ENCODE peak calls at places on chromosomes 7 and 10, in six cellular contexts. One of them, this sample, is unnamed.

GRCh38 chr7:156751319-156751718 is 110.7 kb downstream of the RNF32 start:
- DNase-seq in heart right ventricle: no peak
- DNase-seq in PC-3: peak; percentile 85
- DNase-seq in brain microvascular endothelial cell: peak; percentile 84
- DNase-seq in psoas muscle: no peak
- DNase-seq in stomach: no peak
- DNase-seq in this sample: no peak

GRCh38 chr7:105369944-105370343 is 18.8 kb downstream of the SRPK2 start:
- DNase-seq in PC-3: no peak
- DNase-seq in brain microvascular endothelial cell: no peak
- DNase-seq in heart right ventricle: no peak
- DNase-seq in psoas muscle: no peak
- DNase-seq in stomach: no peak
- DNase-seq in this sample: no peak

GRCh38 chr10:132363921-132364593 is 32.1 kb downstream of the LRRC27 start:
- DNase-seq in psoas muscle: no peak
- DNase-seq in stomach: no peak
- DNase-seq in brain microvascular endothelial cell: no peak
- DNase-seq in heart right ventricle: no peak
- DNase-seq in PC-3: peak; percentile 28
- DNase-seq in this sample: peak; percentile 22

GRCh38 chr10:17833656-17834055 is 24.5 kb downstream of the MRC1 start:
- DNase-seq in psoas muscle: no peak
- DNase-seq in heart right ventricle: no peak
- DNase-seq in PC-3: no peak
- DNase-seq in brain microvascular endothelial cell: no peak
- DNase-seq in stomach: no peak
- DNase-seq in this sample: no peak

GRCh38 chr10:33945051-33945450 is 610.6 kb upstream of the NRP1 start:
- DNase-seq in PC-3: peak; percentile 82
- DNase-seq in heart right ventricle: no peak
- DNase-seq in brain microvascular endothelial cell: no peak
- DNase-seq in stomach: no peak
- DNase-seq in psoas muscle: no peak
- DNase-seq in this sample: no peak

GRCh38 chr10:132023092-132023811 is 41.5 kb upstream of the BNIP3 start:
- DNase-seq in brain microvascular endothelial cell: peak; percentile 56
- DNase-seq in stomach: peak; percentile 85
- DNase-seq in heart right ventricle: peak; percentile 89
- DNase-seq in PC-3: peak; percentile 77
- DNase-seq in psoas muscle: peak; percentile 84
- DNase-seq in this sample: peak; percentile 88

GRCh38 chr7:29807179-29807841 is 1.0 kb downstream of the WIPF3 start:
- DNase-seq in heart right ventricle: peak; percentile 64
- DNase-seq in brain microvascular endothelial cell: no peak
- DNase-seq in PC-3: peak; percentile 42
- DNase-seq in psoas muscle: peak; percentile 53
- DNase-seq in stomach: peak; percentile 69
- DNase-seq in this sample: peak; percentile 55

GRCh38 chr7:91156326-91156725 is 107.9 kb upstream of the FZD1 start:
- DNase-seq in psoas muscle: no peak
- DNase-seq in brain microvascular endothelial cell: no peak
- DNase-seq in stomach: no peak
- DNase-seq in PC-3: no peak
- DNase-seq in heart right ventricle: no peak
- DNase-seq in this sample: no peak

GRCh38 chr7:107976620-107977019 is 26.3 kb downstream of the LAMB1 start:
- DNase-seq in heart right ventricle: no peak
- DNase-seq in PC-3: no peak
- DNase-seq in psoas muscle: no peak
- DNase-seq in stomach: no peak
- DNase-seq in brain microvascular endothelial cell: no peak
- DNase-seq in this sample: no peak

GRCh38 chr7:107972986-107973385 is 30.0 kb downstream of the LAMB1 start:
- DNase-seq in stomach: no peak
- DNase-seq in heart right ventricle: no peak
- DNase-seq in psoas muscle: no peak
- DNase-seq in PC-3: no peak
- DNase-seq in brain microvascular endothelial cell: no peak
- DNase-seq in this sample: no peak

GRCh38 chr7:107973861-107974260 is 29.1 kb downstream of the LAMB1 start:
- DNase-seq in heart right ventricle: no peak
- DNase-seq in PC-3: no peak
- DNase-seq in stomach: no peak
- DNase-seq in brain microvascular endothelial cell: no peak
- DNase-seq in psoas muscle: no peak
- DNase-seq in this sample: no peak

GRCh38 chr7:107978815-107979408 is 24.0 kb downstream of the LAMB1 start:
- DNase-seq in PC-3: no peak
- DNase-seq in psoas muscle: no peak
- DNase-seq in heart right ventricle: no peak
- DNase-seq in stomach: no peak
- DNase-seq in brain microvascular endothelial cell: no peak
- DNase-seq in this sample: no peak

DNA sequence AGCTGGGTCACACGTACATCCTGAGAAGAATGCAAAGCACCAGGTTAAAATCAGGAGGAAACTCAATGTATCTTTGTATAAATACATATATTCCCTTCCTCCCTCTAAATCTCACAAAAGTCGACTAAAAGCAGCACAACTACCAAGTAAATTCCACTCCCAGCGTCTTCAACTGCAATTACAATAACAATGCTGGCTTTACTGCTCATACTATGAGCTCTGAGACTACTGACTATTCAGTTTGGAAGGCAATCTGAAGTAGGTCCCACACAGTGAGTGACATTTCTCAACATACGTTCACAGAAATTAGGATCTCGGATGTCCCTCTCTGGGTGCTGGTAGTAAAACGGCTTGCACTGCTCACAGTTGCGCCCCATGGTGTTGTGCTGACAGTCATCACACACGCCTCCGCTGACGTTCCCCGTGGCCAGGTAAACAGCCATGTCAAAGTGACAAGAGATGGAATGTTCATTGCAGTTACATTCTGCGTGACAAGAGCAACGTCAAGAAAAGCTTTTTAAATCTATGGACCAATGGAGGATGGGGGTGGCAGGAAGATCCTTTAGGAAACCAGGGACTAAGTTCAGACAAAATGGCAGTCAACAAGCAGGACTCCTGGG is 27.5 kb downstream of the LAMB1 start:
- DNase-seq in stomach: no peak
- DNase-seq in PC-3: no peak
- DNase-seq in brain microvascular endothelial cell: no peak
- DNase-seq in psoas muscle: no peak
- DNase-seq in heart right ventricle: no peak
- DNase-seq in this sample: no peak
- H3K36me3 ChIP-seq in stomach: peaks cover 4% of the 10 kb centered on the region
- H3K36me3 ChIP-seq in PC-3: peaks cover 68% of the 10 kb centered on the region
- H3K36me3 ChIP-seq in brain microvascular endothelial cell: peaks cover 90% of the 10 kb centered on the region
- H3K36me3 ChIP-seq in psoas muscle: no peaks in the 10 kb centered on the region
- H3K36me3 ChIP-seq in heart right ventricle: peaks cover 85% of the 10 kb centered on the region
- H3K36me3 ChIP-seq in this sample: no peaks in the 10 kb centered on the region

GRCh38 chr7:326845-327304 is 36.9 kb downstream of the FOXL3 start:
- DNase-seq in PC-3: no peak
- DNase-seq in stomach: peak; percentile 78
- DNase-seq in brain microvascular endothelial cell: peak; percentile 24
- DNase-seq in psoas muscle: no peak
- DNase-seq in heart right ventricle: no peak
- DNase-seq in this sample: peak; percentile 84

GRCh38 chr7:326273-326672 is 36.3 kb downstream of the FOXL3 start:
- DNase-seq in brain microvascular endothelial cell: no peak
- DNase-seq in heart right ventricle: no peak
- DNase-seq in PC-3: no peak
- DNase-seq in stomach: no peak
- DNase-seq in psoas muscle: no peak
- DNase-seq in this sample: no peak

GRCh38 chr7:327305-327931 is 37.4 kb downstream of the FOXL3 start:
- DNase-seq in psoas muscle: no peak
- DNase-seq in heart right ventricle: no peak
- DNase-seq in stomach: no peak
- DNase-seq in brain microvascular endothelial cell: no peak
- DNase-seq in PC-3: no peak
- DNase-seq in this sample: peak; percentile 85

GRCh38 chr7:325051-325798 is 35.3 kb downstream of the FOXL3 start:
- DNase-seq in stomach: no peak
- DNase-seq in PC-3: no peak
- DNase-seq in heart right ventricle: no peak
- DNase-seq in brain microvascular endothelial cell: no peak
- DNase-seq in psoas muscle: no peak
- DNase-seq in this sample: peak; percentile 71

DNA sequence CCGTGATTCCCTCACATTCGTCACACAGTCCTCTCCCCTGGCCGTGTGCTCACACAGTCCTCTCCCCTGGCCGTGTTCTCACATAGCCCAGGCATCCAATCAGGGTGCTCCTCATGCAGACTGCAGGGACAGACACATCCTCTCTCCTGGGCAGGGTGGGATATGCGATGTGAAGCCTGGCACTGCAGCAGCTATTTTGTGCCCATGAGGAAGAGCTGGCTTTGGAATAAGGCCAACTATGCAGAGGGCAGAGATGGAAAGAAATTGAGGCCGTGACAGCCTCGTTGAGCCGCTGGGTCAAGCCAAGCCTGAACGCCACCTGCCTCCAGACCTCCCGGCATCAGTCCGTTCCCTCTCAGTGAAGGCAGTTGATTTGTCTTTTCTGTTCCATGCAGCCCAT is 35.8 kb downstream of the FOXL3 start:
- DNase-seq in stomach: no peak
- DNase-seq in brain microvascular endothelial cell: no peak
- DNase-seq in heart right ventricle: no peak
- DNase-seq in PC-3: no peak
- DNase-seq in psoas muscle: no peak
- DNase-seq in this sample: no peak
- H3K27ac ChIP-seq in stomach: no peak overlapping the region
- H3K27ac ChIP-seq in brain microvascular endothelial cell: no peak overlapping the region
- H3K27ac ChIP-seq in heart right ventricle: no peak overlapping the region
- H3K27ac ChIP-seq in PC-3: no peak overlapping the region
- H3K27ac ChIP-seq in psoas muscle: no peak overlapping the region
- H3K27ac ChIP-seq in this sample: no peak overlapping the region

GRCh38 chr7:9657257-9657656 is 1223.8 kb downstream of the NXPH1 start:
- DNase-seq in brain microvascular endothelial cell: no peak
- DNase-seq in psoas muscle: no peak
- DNase-seq in heart right ventricle: no peak
- DNase-seq in stomach: no peak
- DNase-seq in PC-3: peak; percentile 24
- DNase-seq in this sample: no peak
- TF ChIP-seq CTCF in brain microvascular endothelial cell: peak; percentile 34
- TF ChIP-seq CTCF in psoas muscle: no peak
- TF ChIP-seq CTCF in heart right ventricle: no peak
- TF ChIP-seq CTCF in stomach: no peak
- TF ChIP-seq CTCF in PC-3: peak; percentile 40
- TF ChIP-seq CTCF in this sample: no peak

GRCh38 chr10:990808-991207 is 2.6 kb downstream of the GTPBP4 start:
- DNase-seq in heart right ventricle: no peak
- DNase-seq in stomach: no peak
- DNase-seq in brain microvascular endothelial cell: no peak
- DNase-seq in PC-3: no peak
- DNase-seq in psoas muscle: no peak
- DNase-seq in this sample: no peak
- H3K36me3 ChIP-seq in heart right ventricle: peaks cover 34% of the 10 kb centered on the region
- H3K36me3 ChIP-seq in stomach: peaks cover 11% of the 10 kb centered on the region
- H3K36me3 ChIP-seq in brain microvascular endothelial cell: peaks cover 34% of the 10 kb centered on the region
- H3K36me3 ChIP-seq in PC-3: peaks cover 18% of the 10 kb centered on the region
- H3K36me3 ChIP-seq in psoas muscle: peaks cover 2% of the 10 kb centered on the region
- H3K36me3 ChIP-seq in this sample: peaks cover 14% of the 10 kb centered on the region

GRCh38 chr10:78982726-78983125 is 86.0 kb upstream of the ZMIZ1 start:
- DNase-seq in stomach: no peak
- DNase-seq in PC-3: no peak
- DNase-seq in heart right ventricle: no peak
- DNase-seq in psoas muscle: no peak
- DNase-seq in brain microvascular endothelial cell: no peak
- DNase-seq in this sample: no peak

GRCh38 chr10:78981970-78982281 is 86.8 kb upstream of the ZMIZ1 start:
- DNase-seq in brain microvascular endothelial cell: no peak
- DNase-seq in heart right ventricle: peak; percentile 71
- DNase-seq in PC-3: no peak
- DNase-seq in psoas muscle: no peak
- DNase-seq in stomach: no peak
- DNase-seq in this sample: no peak

GRCh38 chr10:78985973-78986372 is 82.8 kb upstream of the ZMIZ1 start:
- DNase-seq in PC-3: no peak
- DNase-seq in brain microvascular endothelial cell: no peak
- DNase-seq in psoas muscle: no peak
- DNase-seq in heart right ventricle: no peak
- DNase-seq in stomach: no peak
- DNase-seq in this sample: no peak

GRCh38 chr10:78981257-78981969 is 87.4 kb upstream of the ZMIZ1 start:
- DNase-seq in brain microvascular endothelial cell: no peak
- DNase-seq in PC-3: no peak
- DNase-seq in heart right ventricle: no peak
- DNase-seq in stomach: no peak
- DNase-seq in psoas muscle: no peak
- DNase-seq in this sample: no peak

GRCh38 chr10:78983608-78984007 is 85.2 kb upstream of the ZMIZ1 start:
- DNase-seq in heart right ventricle: no peak
- DNase-seq in stomach: no peak
- DNase-seq in PC-3: no peak
- DNase-seq in brain microvascular endothelial cell: no peak
- DNase-seq in psoas muscle: no peak
- DNase-seq in this sample: no peak
- H3K27ac ChIP-seq in heart right ventricle: no peak overlapping the region
- H3K27ac ChIP-seq in stomach: no peak overlapping the region
- H3K27ac ChIP-seq in PC-3: no peak overlapping the region
- H3K27ac ChIP-seq in brain microvascular endothelial cell: no peak overlapping the region
- H3K27ac ChIP-seq in psoas muscle: no peak overlapping the region
- H3K27ac ChIP-seq in this sample: no peak overlapping the region

This sample was measured in pancreas.